ENCODE peak calls at places on chromosomes 2 and 18, in five cellular contexts. One of them, this sample, is unnamed.

GRCh38 chr18:58287626-58288289 is 243.7 kb downstream of the NEDD4L start:
- DNase-seq in PC-3: no peak
- DNase-seq in fibroblast of lung: peak; percentile 28
- DNase-seq in CD8-positive, alpha-beta T cell: no peak
- DNase-seq in H1: no peak
- DNase-seq in this sample: peak; percentile 49

GRCh38 chr18:7590800-7591560 is 23.9 kb downstream of the PTPRM start:
- DNase-seq in PC-3: peak; percentile 20
- DNase-seq in fibroblast of lung: peak; percentile 37
- DNase-seq in CD8-positive, alpha-beta T cell: no peak
- DNase-seq in H1: no peak
- DNase-seq in this sample: no peak

GRCh38 chr18:24322594-24323136 is 75.0 kb downstream of the OSBPL1A start:
- DNase-seq in H1: no peak
- DNase-seq in PC-3: peak; percentile 7
- DNase-seq in CD8-positive, alpha-beta T cell: no peak
- DNase-seq in fibroblast of lung: peak; percentile 56
- DNase-seq in this sample: no peak

GRCh38 chr2:224025874-224026273 is 13.2 kb downstream of the SERPINE2 start:
- DNase-seq in PC-3: no peak
- DNase-seq in fibroblast of lung: no peak
- DNase-seq in CD8-positive, alpha-beta T cell: no peak
- DNase-seq in H1: no peak
- DNase-seq in this sample: no peak

GRCh38 chr18:27824841-27825720 is 351.8 kb downstream of the CDH2 start:
- DNase-seq in CD8-positive, alpha-beta T cell: no peak
- DNase-seq in H1: no peak
- DNase-seq in fibroblast of lung: no peak
- DNase-seq in PC-3: no peak
- DNase-seq in this sample: peak; percentile 65

GRCh38 chr2:8406271-8406670 is 275.6 kb upstream of the ID2 start:
- DNase-seq in CD8-positive, alpha-beta T cell: no peak
- DNase-seq in fibroblast of lung: peak; percentile 53
- DNase-seq in PC-3: no peak
- DNase-seq in H1: no peak
- DNase-seq in this sample: no peak

GRCh38 chr2:100730290-100730868 is 89.6 kb upstream of the NPAS2 start:
- DNase-seq in PC-3: peak; percentile 88
- DNase-seq in fibroblast of lung: peak; percentile 68
- DNase-seq in H1: peak; percentile 43
- DNase-seq in CD8-positive, alpha-beta T cell: no peak
- DNase-seq in this sample: peak; percentile 73

GRCh38 chr2:29213871-29214341 is 98.7 kb downstream of the CLIP4 start:
- DNase-seq in PC-3: peak; percentile 83
- DNase-seq in CD8-positive, alpha-beta T cell: no peak
- DNase-seq in fibroblast of lung: no peak
- DNase-seq in H1: no peak
- DNase-seq in this sample: no peak

GRCh38 chr2:238287702-238288649 is at the start of gene PER2:
- DNase-seq in PC-3: peak; percentile 78
- DNase-seq in CD8-positive, alpha-beta T cell: no peak
- DNase-seq in fibroblast of lung: peak; percentile 89
- DNase-seq in H1: no peak
- DNase-seq in this sample: peak; percentile 44

GRCh38 chr2:71608034-71608433 is 154.7 kb downstream of the DYSF start:
- DNase-seq in PC-3: no peak
- DNase-seq in CD8-positive, alpha-beta T cell: no peak
- DNase-seq in fibroblast of lung: no peak
- DNase-seq in H1: no peak
- DNase-seq in this sample: no peak

GRCh38 chr2:142973160-142973821 is 95.8 kb downstream of the KYNU start:
- DNase-seq in H1: no peak
- DNase-seq in CD8-positive, alpha-beta T cell: no peak
- DNase-seq in PC-3: no peak
- DNase-seq in fibroblast of lung: peak; percentile 58
- DNase-seq in this sample: peak; percentile 6

GRCh38 chr18:61998335-61998734 is 105.5 kb upstream of the RNF152 start:
- DNase-seq in H1: no peak
- DNase-seq in PC-3: peak; percentile 45
- DNase-seq in fibroblast of lung: no peak
- DNase-seq in CD8-positive, alpha-beta T cell: no peak
- DNase-seq in this sample: no peak

GRCh38 chr2:105287692-105288091 is 41.8 kb downstream of the TGFBRAP1 start:
- DNase-seq in PC-3: peak; percentile 47
- DNase-seq in CD8-positive, alpha-beta T cell: no peak
- DNase-seq in fibroblast of lung: peak; percentile 23
- DNase-seq in H1: no peak
- DNase-seq in this sample: peak; percentile 12

GRCh38 chr2:85666937-85667336 is 1.1 kb downstream of the SFTPB start:
- DNase-seq in PC-3: no peak
- DNase-seq in fibroblast of lung: no peak
- DNase-seq in CD8-positive, alpha-beta T cell: no peak
- DNase-seq in H1: no peak
- DNase-seq in this sample: no peak

GRCh38 chr18:22439447-22439846 is 21.7 kb upstream of the CTAGE1 start:
- DNase-seq in PC-3: peak; percentile 19
- DNase-seq in H1: no peak
- DNase-seq in fibroblast of lung: peak; percentile 51
- DNase-seq in CD8-positive, alpha-beta T cell: no peak
- DNase-seq in this sample: no peak

GRCh38 chr18:22433960-22434359 is 16.2 kb upstream of the CTAGE1 start:
- DNase-seq in H1: no peak
- DNase-seq in PC-3: no peak
- DNase-seq in CD8-positive, alpha-beta T cell: no peak
- DNase-seq in fibroblast of lung: peak; percentile 50
- DNase-seq in this sample: peak; percentile 17

GRCh38 chr18:22429564-22429963 is 11.8 kb upstream of the CTAGE1 start:
- DNase-seq in fibroblast of lung: no peak
- DNase-seq in H1: no peak
- DNase-seq in PC-3: no peak
- DNase-seq in CD8-positive, alpha-beta T cell: no peak
- DNase-seq in this sample: no peak

GRCh38 chr18:22432672-22433137 is 15.0 kb upstream of the CTAGE1 start:
- DNase-seq in fibroblast of lung: peak; percentile 94
- DNase-seq in H1: no peak
- DNase-seq in CD8-positive, alpha-beta T cell: no peak
- DNase-seq in PC-3: peak; percentile 90
- DNase-seq in this sample: no peak

DNA sequence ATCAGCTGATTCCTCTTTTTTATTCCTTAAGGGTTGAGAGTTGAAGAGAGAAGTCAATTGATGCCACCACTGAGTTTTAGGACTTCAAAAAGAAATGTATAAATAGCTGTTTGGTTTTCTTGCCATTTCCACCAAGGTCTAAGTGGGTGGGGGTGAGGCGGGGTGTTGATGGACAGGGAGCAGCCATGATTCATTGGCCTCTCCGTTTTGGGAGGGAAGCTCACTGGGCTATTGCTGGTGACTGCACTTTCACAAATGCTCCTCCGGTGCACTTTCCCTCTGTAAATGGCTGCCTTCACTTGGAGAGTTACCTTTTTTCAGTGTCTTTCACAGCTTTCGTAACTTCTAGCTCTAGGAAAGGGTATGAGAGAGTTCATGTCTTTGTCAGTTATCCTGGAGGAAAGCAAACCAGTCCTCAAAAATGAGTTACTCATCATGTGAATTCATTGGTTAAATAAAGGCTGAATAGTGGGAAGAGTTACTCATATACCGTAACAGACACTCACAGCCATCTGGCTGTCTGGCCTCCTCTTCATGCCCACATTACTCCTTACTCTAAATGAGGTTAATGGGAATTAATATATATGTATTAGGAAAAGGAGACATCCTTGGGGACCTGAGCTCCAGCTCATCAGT is 17.4 kb upstream of the CTAGE1 start:
- DNase-seq in fibroblast of lung: peak; percentile 90
- DNase-seq in PC-3: peak; percentile 79
- DNase-seq in H1: no peak
- DNase-seq in CD8-positive, alpha-beta T cell: no peak
- DNase-seq in this sample: no peak
- H3K4me3 ChIP-seq in fibroblast of lung: no peak overlapping the region
- H3K4me3 ChIP-seq in PC-3: no peak overlapping the region
- H3K4me3 ChIP-seq in H1: no peak overlapping the region
- H3K4me3 ChIP-seq in CD8-positive, alpha-beta T cell: no peak overlapping the region
- H3K4me3 ChIP-seq in this sample: no peak overlapping the region

GRCh38 chr2:55029098-55029497 is 21.2 kb downstream of the RTN4 start:
- DNase-seq in PC-3: no peak
- DNase-seq in H1: no peak
- DNase-seq in fibroblast of lung: no peak
- DNase-seq in CD8-positive, alpha-beta T cell: no peak
- DNase-seq in this sample: no peak

GRCh38 chr2:55033076-55033742 is 17.0 kb downstream of the RTN4 start:
- DNase-seq in CD8-positive, alpha-beta T cell: no peak
- DNase-seq in H1: no peak
- DNase-seq in PC-3: no peak
- DNase-seq in fibroblast of lung: no peak
- DNase-seq in this sample: no peak

GRCh38 chr2:55033921-55034320 is 16.3 kb downstream of the RTN4 start:
- DNase-seq in PC-3: no peak
- DNase-seq in H1: no peak
- DNase-seq in fibroblast of lung: no peak
- DNase-seq in CD8-positive, alpha-beta T cell: no peak
- DNase-seq in this sample: no peak

GRCh38 chr2:55030766-55031165 is 19.5 kb downstream of the RTN4 start:
- DNase-seq in CD8-positive, alpha-beta T cell: no peak
- DNase-seq in fibroblast of lung: no peak
- DNase-seq in H1: no peak
- DNase-seq in PC-3: no peak
- DNase-seq in this sample: no peak

GRCh38 chr2:55031505-55031904 is 18.7 kb downstream of the RTN4 start:
- DNase-seq in H1: no peak
- DNase-seq in PC-3: no peak
- DNase-seq in fibroblast of lung: no peak
- DNase-seq in CD8-positive, alpha-beta T cell: no peak
- DNase-seq in this sample: peak; percentile 38
- H3K4me1 ChIP-seq in H1: peaks cover 11% of the 10 kb centered on the region
- H3K4me1 ChIP-seq in PC-3: peaks cover 8% of the 10 kb centered on the region
- H3K4me1 ChIP-seq in fibroblast of lung: no peaks in the 10 kb centered on the region
- H3K4me1 ChIP-seq in CD8-positive, alpha-beta T cell: peaks cover 42% of the 10 kb centered on the region
- H3K4me1 ChIP-seq in this sample: peaks cover 13% of the 10 kb centered on the region

GRCh38 chr2:199470361-199470671 is 12.6 kb upstream of the SATB2 start:
- DNase-seq in fibroblast of lung: no peak
- DNase-seq in PC-3: no peak
- DNase-seq in H1: no peak
- DNase-seq in CD8-positive, alpha-beta T cell: no peak
- DNase-seq in this sample: no peak

GRCh38 chr2:199469514-199470360 is 12.0 kb upstream of the SATB2 start:
- DNase-seq in fibroblast of lung: no peak
- DNase-seq in PC-3: no peak
- DNase-seq in CD8-positive, alpha-beta T cell: no peak
- DNase-seq in H1: no peak
- DNase-seq in this sample: no peak

GRCh38 chr2:199467462-199467822 is 9.7 kb upstream of the SATB2 start:
- DNase-seq in CD8-positive, alpha-beta T cell: no peak
- DNase-seq in H1: no peak
- DNase-seq in PC-3: no peak
- DNase-seq in fibroblast of lung: no peak
- DNase-seq in this sample: no peak

GRCh38 chr2:199466704-199467461 is 9.1 kb upstream of the SATB2 start:
- DNase-seq in H1: no peak
- DNase-seq in PC-3: no peak
- DNase-seq in fibroblast of lung: no peak
- DNase-seq in CD8-positive, alpha-beta T cell: no peak
- DNase-seq in this sample: no peak

DNA sequence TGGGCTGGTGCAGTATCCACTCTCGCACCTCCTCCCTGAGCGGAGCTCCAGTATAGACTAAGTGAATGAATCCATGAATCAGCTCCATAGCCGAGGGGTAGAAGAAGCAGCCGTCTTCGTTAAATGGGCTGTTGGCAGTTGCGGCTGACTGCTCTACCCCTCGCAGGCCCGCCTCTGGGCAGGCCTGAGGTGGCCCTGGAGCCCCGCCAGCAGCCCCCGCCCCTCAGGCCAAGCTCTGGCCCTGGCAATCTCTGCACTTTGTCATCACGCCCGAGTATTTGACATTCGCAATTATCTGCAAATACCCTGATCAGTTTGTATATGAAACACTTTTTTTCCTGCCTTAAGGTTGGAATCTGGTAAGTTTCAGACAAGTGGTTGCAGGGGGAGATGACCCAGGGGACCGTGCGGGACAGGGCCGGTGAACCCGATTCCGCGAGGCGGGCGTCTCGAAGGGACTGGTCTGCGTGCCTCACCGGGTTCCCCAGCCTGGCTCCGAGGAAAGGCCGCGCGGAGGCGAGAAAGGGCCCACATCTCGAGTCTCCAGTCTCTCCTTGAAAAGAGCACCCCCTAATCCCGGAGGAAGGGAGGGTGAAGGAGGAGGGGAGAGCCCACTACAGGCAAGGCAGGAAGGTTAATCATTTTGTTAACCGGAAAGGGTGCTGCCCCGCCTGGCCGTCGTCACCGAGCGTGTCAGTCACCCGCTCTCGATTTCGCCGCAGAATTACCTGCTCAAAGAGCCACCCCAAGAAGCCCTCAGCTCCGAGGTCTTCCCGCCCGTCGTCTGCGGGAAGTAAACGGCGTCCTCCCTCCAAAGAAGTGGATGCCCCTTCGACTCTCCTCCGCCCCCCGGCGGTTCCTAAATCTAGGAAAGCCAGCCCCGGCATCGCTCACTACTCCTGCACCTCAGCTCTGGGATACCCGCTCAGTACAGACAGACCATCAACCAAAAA is 11.1 kb upstream of the SATB2 start:
- DNase-seq in H1: no peak
- DNase-seq in PC-3: no peak
- DNase-seq in CD8-positive, alpha-beta T cell: no peak
- DNase-seq in fibroblast of lung: no peak
- DNase-seq in this sample: no peak
- H3K4me3 ChIP-seq in H1: peak overlapping the region; percentile 33
- H3K4me3 ChIP-seq in PC-3: no peak overlapping the region
- H3K4me3 ChIP-seq in CD8-positive, alpha-beta T cell: peak overlapping the region; percentile 13
- H3K4me3 ChIP-seq in fibroblast of lung: no peak overlapping the region
- H3K4me3 ChIP-seq in this sample: no peak overlapping the region

DNA sequence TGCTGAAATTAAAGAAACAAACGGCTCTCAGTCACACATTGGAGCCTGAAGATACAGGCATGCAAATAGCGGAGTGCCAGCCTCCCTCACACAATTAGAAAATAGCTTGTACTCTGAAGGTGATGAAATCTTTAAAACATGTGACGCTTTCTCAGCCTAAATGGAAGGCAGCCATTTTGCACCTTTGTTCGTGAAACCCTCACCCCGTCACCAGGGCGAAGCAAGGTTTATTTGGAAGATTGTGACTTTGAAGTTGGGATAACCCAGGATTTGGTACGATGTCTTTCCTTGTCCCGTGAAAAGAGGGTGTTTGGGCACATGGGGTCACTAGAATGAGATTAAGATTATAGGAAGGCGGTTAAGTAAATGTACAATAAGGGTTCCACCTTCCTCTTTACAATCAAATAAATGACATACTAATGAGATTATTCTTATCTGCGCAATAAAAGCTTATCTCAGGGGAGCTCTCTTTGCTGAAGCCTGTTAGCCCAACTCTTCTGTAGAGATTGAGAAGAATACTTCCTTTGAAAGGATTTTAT is 4.2 kb downstream of the SH3BP4 start:
- DNase-seq in CD8-positive, alpha-beta T cell: no peak
- DNase-seq in fibroblast of lung: no peak
- DNase-seq in PC-3: no peak
- DNase-seq in H1: no peak
- DNase-seq in this sample: peak; percentile 59
- H3K4me1 ChIP-seq in CD8-positive, alpha-beta T cell: peaks cover 4% of the 10 kb centered on the region
- H3K4me1 ChIP-seq in fibroblast of lung: peaks cover 14% of the 10 kb centered on the region
- H3K4me1 ChIP-seq in PC-3: peaks cover 39% of the 10 kb centered on the region
- H3K4me1 ChIP-seq in H1: peaks cover 30% of the 10 kb centered on the region
- H3K4me1 ChIP-seq in this sample: peaks cover 42% of the 10 kb centered on the region

This sample was measured in HAP-1.